ENCODE peak calls at places on chromosomes 2 and 18, in nine cellular contexts. One of them, this sample, is unnamed.
A peak's percentile ranks its signal among the peaks of the same experiment; 100 is the strongest.

GRCh38 chr2:141021611-141022010 is 1109.2 kb downstream of the LRP1B start:
- DNase-seq in A549: no peak
- DNase-seq in tibial nerve: no peak
- DNase-seq in K562: no peak
- DNase-seq in ovary: no peak
- DNase-seq in esophagus muscularis mucosa: no peak
- DNase-seq in sigmoid colon: no peak
- DNase-seq in H1: no peak
- DNase-seq in HepG2: no peak
- DNase-seq in this sample: no peak

GRCh38 chr2:105798595-105798994 is 53.9 kb downstream of the NCK2 start:
- DNase-seq in H1: no peak
- DNase-seq in A549: no peak
- DNase-seq in ovary: no peak
- DNase-seq in esophagus muscularis mucosa: no peak
- DNase-seq in K562: no peak
- DNase-seq in tibial nerve: no peak
- DNase-seq in HepG2: no peak
- DNase-seq in sigmoid colon: no peak
- DNase-seq in this sample: no peak

GRCh38 chr2:152418688-152419087 is 83.7 kb downstream of the FMNL2 start:
- DNase-seq in HepG2: no peak
- DNase-seq in sigmoid colon: no peak
- DNase-seq in K562: no peak
- DNase-seq in ovary: no peak
- DNase-seq in esophagus muscularis mucosa: peak; percentile 24
- DNase-seq in A549: no peak
- DNase-seq in tibial nerve: no peak
- DNase-seq in H1: no peak
- DNase-seq in this sample: no peak

GRCh38 chr18:10471574-10471973 is 17.1 kb downstream of the APCDD1 start:
- DNase-seq in esophagus muscularis mucosa: no peak
- DNase-seq in tibial nerve: no peak
- DNase-seq in K562: no peak
- DNase-seq in sigmoid colon: no peak
- DNase-seq in H1: no peak
- DNase-seq in A549: no peak
- DNase-seq in HepG2: no peak
- DNase-seq in ovary: no peak
- DNase-seq in this sample: no peak

GRCh38 chr2:216696751-216697560 is 1.6 kb upstream of the IGFBP5 start:
- DNase-seq in H1: no peak
- DNase-seq in ovary: no peak
- DNase-seq in A549: peak; percentile 21
- DNase-seq in HepG2: no peak
- DNase-seq in esophagus muscularis mucosa: no peak
- DNase-seq in sigmoid colon: no peak
- DNase-seq in tibial nerve: no peak
- DNase-seq in K562: no peak
- DNase-seq in this sample: no peak

GRCh38 chr2:165357758-165358157 is 111.7 kb upstream of the CSRNP3 start:
- DNase-seq in HepG2: no peak
- DNase-seq in H1: no peak
- DNase-seq in K562: no peak
- DNase-seq in ovary: no peak
- DNase-seq in A549: no peak
- DNase-seq in tibial nerve: no peak
- DNase-seq in esophagus muscularis mucosa: no peak
- DNase-seq in sigmoid colon: no peak
- DNase-seq in this sample: no peak

GRCh38 chr2:81495556-81495955 is 1191.0 kb upstream of the LRRTM1 start:
- DNase-seq in K562: no peak
- DNase-seq in HepG2: no peak
- DNase-seq in ovary: no peak
- DNase-seq in A549: no peak
- DNase-seq in sigmoid colon: no peak
- DNase-seq in tibial nerve: no peak
- DNase-seq in H1: no peak
- DNase-seq in esophagus muscularis mucosa: no peak
- DNase-seq in this sample: no peak

GRCh38 chr2:50547521-50547920 is 484.4 kb downstream of the NRXN1 start:
- DNase-seq in HepG2: no peak
- DNase-seq in H1: no peak
- DNase-seq in K562: no peak
- DNase-seq in A549: no peak
- DNase-seq in tibial nerve: no peak
- DNase-seq in ovary: no peak
- DNase-seq in esophagus muscularis mucosa: no peak
- DNase-seq in sigmoid colon: no peak
- DNase-seq in this sample: no peak

GRCh38 chr2:99543247-99543646 is 53.4 kb upstream of the REV1 start:
- DNase-seq in K562: no peak
- DNase-seq in esophagus muscularis mucosa: no peak
- DNase-seq in A549: no peak
- DNase-seq in sigmoid colon: no peak
- DNase-seq in H1: no peak
- DNase-seq in ovary: no peak
- DNase-seq in HepG2: no peak
- DNase-seq in tibial nerve: no peak
- DNase-seq in this sample: no peak

GRCh38 chr18:24497052-24497754 is 36.8 kb downstream of the HRH4 start:
- DNase-seq in HepG2: no peak
- DNase-seq in K562: no peak
- DNase-seq in esophagus muscularis mucosa: no peak
- DNase-seq in ovary: no peak
- DNase-seq in tibial nerve: no peak
- DNase-seq in A549: no peak
- DNase-seq in sigmoid colon: no peak
- DNase-seq in H1: no peak
- DNase-seq in this sample: no peak

GRCh38 chr2:172223601-172224054 is 120.9 kb upstream of the DLX2 start:
- DNase-seq in K562: no peak
- DNase-seq in esophagus muscularis mucosa: no peak
- DNase-seq in HepG2: no peak
- DNase-seq in sigmoid colon: no peak
- DNase-seq in ovary: no peak
- DNase-seq in H1: no peak
- DNase-seq in tibial nerve: no peak
- DNase-seq in A549: no peak
- DNase-seq in this sample: peak; percentile 29

GRCh38 chr2:207251022-207251421 is 85.3 kb upstream of the KLF7 start:
- DNase-seq in H1: no peak
- DNase-seq in tibial nerve: no peak
- DNase-seq in K562: no peak
- DNase-seq in ovary: no peak
- DNase-seq in esophagus muscularis mucosa: no peak
- DNase-seq in HepG2: no peak
- DNase-seq in A549: no peak
- DNase-seq in sigmoid colon: no peak
- DNase-seq in this sample: no peak

GRCh38 chr2:57701391-57701791 is 345.2 kb upstream of the VRK2 start:
- DNase-seq in tibial nerve: no peak
- DNase-seq in K562: no peak
- DNase-seq in H1: no peak
- DNase-seq in HepG2: no peak
- DNase-seq in A549: no peak
- DNase-seq in ovary: no peak
- DNase-seq in sigmoid colon: no peak
- DNase-seq in esophagus muscularis mucosa: no peak
- DNase-seq in this sample: no peak

GRCh38 chr2:15677141-15677911 is 85.7 kb downstream of the DDX1 start:
- DNase-seq in tibial nerve: no peak
- DNase-seq in A549: no peak
- DNase-seq in H1: no peak
- DNase-seq in K562: no peak
- DNase-seq in HepG2: no peak
- DNase-seq in sigmoid colon: no peak
- DNase-seq in esophagus muscularis mucosa: no peak
- DNase-seq in ovary: peak; percentile 60
- DNase-seq in this sample: no peak

GRCh38 chr2:185782223-185782769 is 43.7 kb downstream of the FSIP2 start:
- DNase-seq in ovary: no peak
- DNase-seq in esophagus muscularis mucosa: no peak
- DNase-seq in H1: no peak
- DNase-seq in sigmoid colon: no peak
- DNase-seq in K562: no peak
- DNase-seq in HepG2: peak; percentile 24
- DNase-seq in A549: no peak
- DNase-seq in tibial nerve: no peak
- DNase-seq in this sample: no peak

GRCh38 chr2:3864943-3865664 is 161.7 kb downstream of the DCDC2C start:
- DNase-seq in H1: no peak
- DNase-seq in K562: no peak
- DNase-seq in A549: no peak
- DNase-seq in esophagus muscularis mucosa: no peak
- DNase-seq in sigmoid colon: no peak
- DNase-seq in tibial nerve: no peak
- DNase-seq in ovary: no peak
- DNase-seq in HepG2: no peak
- DNase-seq in this sample: no peak

GRCh38 chr2:180006236-180006635 is 861 bp downstream of the CWC22 start:
- DNase-seq in H1: no peak
- DNase-seq in tibial nerve: no peak
- DNase-seq in sigmoid colon: no peak
- DNase-seq in HepG2: no peak
- DNase-seq in ovary: no peak
- DNase-seq in A549: no peak
- DNase-seq in esophagus muscularis mucosa: no peak
- DNase-seq in K562: no peak
- DNase-seq in this sample: no peak

DNA sequence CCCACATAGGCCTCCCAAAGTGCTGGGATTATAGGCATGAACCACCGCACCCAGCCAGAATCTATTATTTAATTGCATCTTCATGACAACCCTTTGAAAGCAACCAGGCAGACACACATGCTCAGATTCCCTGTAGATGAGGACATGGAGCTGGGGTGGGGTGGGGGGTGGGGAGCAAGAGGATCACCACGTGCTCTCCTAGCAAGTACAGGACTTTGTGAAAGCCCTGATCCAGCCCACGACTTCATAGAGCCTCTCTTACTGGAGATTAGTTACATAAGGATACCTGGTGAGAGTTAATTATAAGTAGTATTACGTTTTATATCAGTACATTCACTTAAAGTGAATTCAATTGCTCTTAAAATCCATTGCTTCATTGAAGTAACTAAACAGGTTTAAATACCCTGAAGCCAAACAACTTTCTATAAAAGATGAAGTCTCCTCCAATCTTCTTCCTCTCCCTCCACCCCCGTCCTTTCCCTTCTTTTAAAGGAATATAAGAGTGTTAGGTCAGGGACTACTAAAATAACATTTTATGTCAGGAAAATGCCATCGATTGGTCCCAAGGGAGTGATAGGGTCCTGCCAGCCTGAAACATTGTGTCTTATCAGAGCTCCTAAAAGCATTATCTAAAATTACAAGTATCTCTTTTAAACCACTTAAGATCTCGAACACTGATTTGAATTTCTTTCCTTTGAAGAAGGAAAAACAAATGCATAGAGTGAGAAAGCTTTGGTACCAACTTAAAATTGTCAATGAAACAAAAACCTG is 123.8 kb downstream of the EPHA4 start:
- DNase-seq in A549: no peak
- DNase-seq in H1: no peak
- DNase-seq in sigmoid colon: no peak
- DNase-seq in tibial nerve: no peak
- DNase-seq in ovary: no peak
- DNase-seq in K562: no peak
- DNase-seq in esophagus muscularis mucosa: no peak
- DNase-seq in HepG2: no peak
- DNase-seq in this sample: no peak
- TF ChIP-seq EP300 in A549: no peak
- TF ChIP-seq EP300 in H1: no peak
- TF ChIP-seq EP300 in sigmoid colon: no peak
- TF ChIP-seq EP300 in tibial nerve: no peak
- TF ChIP-seq EP300 in ovary: no peak
- TF ChIP-seq EP300 in K562: no peak
- TF ChIP-seq EP300 in esophagus muscularis mucosa: no peak
- TF ChIP-seq EP300 in HepG2: no peak
- TF ChIP-seq EP300 in this sample: no peak

DNA sequence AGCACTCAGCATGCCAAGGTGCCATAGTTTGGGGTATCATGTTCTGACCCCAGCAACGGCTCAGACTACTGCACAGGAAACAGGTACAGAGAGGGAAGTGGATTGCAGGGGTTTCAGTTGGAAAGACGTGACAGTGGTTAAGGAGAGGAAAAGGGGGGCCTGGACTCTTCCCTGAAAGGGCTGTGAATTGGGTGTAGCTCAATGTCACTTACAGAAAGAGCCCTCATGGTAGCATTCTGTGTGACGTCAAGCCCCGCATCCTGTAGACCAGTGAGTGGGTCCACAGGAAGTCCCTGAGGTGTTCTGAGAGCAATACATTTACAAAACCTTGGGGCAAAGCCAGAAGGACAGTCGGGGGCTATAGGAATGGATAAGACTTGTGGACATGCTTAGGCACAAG is 121.5 kb upstream of the GYPC start:
- DNase-seq in sigmoid colon: no peak
- DNase-seq in tibial nerve: no peak
- DNase-seq in K562: no peak
- DNase-seq in ovary: no peak
- DNase-seq in esophagus muscularis mucosa: peak; percentile 75
- DNase-seq in HepG2: no peak
- DNase-seq in H1: no peak
- DNase-seq in A549: no peak
- DNase-seq in this sample: no peak
- TF ChIP-seq EP300 in sigmoid colon: no peak
- TF ChIP-seq EP300 in tibial nerve: no peak
- TF ChIP-seq EP300 in K562: no peak
- TF ChIP-seq EP300 in ovary: no peak
- TF ChIP-seq EP300 in esophagus muscularis mucosa: no peak
- TF ChIP-seq EP300 in HepG2: no peak
- TF ChIP-seq EP300 in H1: no peak
- TF ChIP-seq EP300 in A549: no peak
- TF ChIP-seq EP300 in this sample: no peak

DNA sequence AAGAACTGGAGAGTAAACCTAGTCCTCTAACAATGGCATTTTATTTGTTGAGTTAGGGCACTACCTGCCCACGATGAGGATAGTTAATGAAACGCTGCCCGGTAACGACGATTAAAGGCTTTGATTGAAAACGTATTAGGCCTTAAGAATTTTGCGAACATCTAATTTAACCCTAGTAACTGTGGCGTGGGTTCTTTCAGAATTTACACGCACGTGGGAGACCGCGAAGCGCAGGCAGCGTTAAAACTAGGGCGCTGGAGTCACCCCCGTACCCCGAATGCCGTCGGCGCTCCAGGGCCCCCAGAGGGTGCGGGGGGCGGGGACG is 736 bp upstream of the SMCHD1 start:
- DNase-seq in esophagus muscularis mucosa: no peak
- DNase-seq in ovary: no peak
- DNase-seq in HepG2: no peak
- DNase-seq in tibial nerve: no peak
- DNase-seq in K562: no peak
- DNase-seq in sigmoid colon: no peak
- DNase-seq in H1: no peak
- DNase-seq in A549: peak; percentile 29
- DNase-seq in this sample: no peak
- TF ChIP-seq EP300 in esophagus muscularis mucosa: no peak
- TF ChIP-seq EP300 in ovary: no peak
- TF ChIP-seq EP300 in HepG2: no peak
- TF ChIP-seq EP300 in tibial nerve: no peak
- TF ChIP-seq EP300 in K562: no peak
- TF ChIP-seq EP300 in sigmoid colon: no peak
- TF ChIP-seq EP300 in H1: no peak
- TF ChIP-seq EP300 in A549: no peak
- TF ChIP-seq EP300 in this sample: no peak

GRCh38 chr2:46502291-46502690 is 22.9 kb downstream of the TMEM247 start:
- DNase-seq in A549: no peak
- DNase-seq in H1: no peak
- DNase-seq in esophagus muscularis mucosa: no peak
- DNase-seq in K562: no peak
- DNase-seq in HepG2: no peak
- DNase-seq in ovary: no peak
- DNase-seq in sigmoid colon: no peak
- DNase-seq in tibial nerve: no peak
- DNase-seq in this sample: no peak
- TF ChIP-seq EP300 in A549: no peak
- TF ChIP-seq EP300 in H1: no peak
- TF ChIP-seq EP300 in esophagus muscularis mucosa: no peak
- TF ChIP-seq EP300 in K562: no peak
- TF ChIP-seq EP300 in HepG2: no peak
- TF ChIP-seq EP300 in ovary: no peak
- TF ChIP-seq EP300 in sigmoid colon: no peak
- TF ChIP-seq EP300 in tibial nerve: no peak
- TF ChIP-seq EP300 in this sample: no peak

This sample was measured in transverse colon.